ENCODE peak calls at places on chromosomes 6 and 20, in ten cellular contexts. One of them, this sample, is unnamed.
A peak's percentile ranks its signal among the peaks of the same experiment; 100 is the strongest.

GRCh38 chr6:166618866-166619761 is 7.9 kb downstream of the RPS6KA2 start:
- DNase-seq in stimulated activated naive CD8-positive, alpha-beta T cell treated with anti-CD3 and anti-CD28 coated beads, Interleukin-15, Interleukin-2, amounts not matched to agents 100 U/mL and 50 U/mL, for 24 hours: no peak
- DNase-seq in fibroblast of pulmonary artery: peak; percentile 58
- DNase-seq in NCI-H1436: no peak
- DNase-seq in Right ventricle myocardium superior: no peak
- DNase-seq in NCI-H460: no peak
- DNase-seq in HS-27A: no peak
- DNase-seq in HS-5: no peak
- DNase-seq in thoracic aorta: no peak
- DNase-seq in dorsolateral prefrontal cortex: no peak
- DNase-seq in this sample: no peak

GRCh38 chr20:52722926-52723325 is 249.2 kb upstream of the TSHZ2 start:
- DNase-seq in stimulated activated naive CD8-positive, alpha-beta T cell treated with anti-CD3 and anti-CD28 coated beads, Interleukin-15, Interleukin-2, amounts not matched to agents 100 U/mL and 50 U/mL, for 24 hours: no peak
- DNase-seq in fibroblast of pulmonary artery: no peak
- DNase-seq in NCI-H1436: no peak
- DNase-seq in Right ventricle myocardium superior: no peak
- DNase-seq in NCI-H460: no peak
- DNase-seq in HS-27A: no peak
- DNase-seq in HS-5: no peak
- DNase-seq in thoracic aorta: no peak
- DNase-seq in dorsolateral prefrontal cortex: no peak
- DNase-seq in this sample: no peak

GRCh38 chr6:169097336-169098052 is 156.2 kb downstream of the THBS2 start:
- DNase-seq in stimulated activated naive CD8-positive, alpha-beta T cell treated with anti-CD3 and anti-CD28 coated beads, Interleukin-15, Interleukin-2, amounts not matched to agents 100 U/mL and 50 U/mL, for 24 hours: no peak
- DNase-seq in fibroblast of pulmonary artery: peak; percentile 97
- DNase-seq in NCI-H1436: no peak
- DNase-seq in Right ventricle myocardium superior: no peak
- DNase-seq in NCI-H460: no peak
- DNase-seq in HS-27A: peak; percentile 92
- DNase-seq in HS-5: peak; percentile 55
- DNase-seq in thoracic aorta: no peak
- DNase-seq in dorsolateral prefrontal cortex: no peak
- DNase-seq in this sample: peak; percentile 96

GRCh38 chr6:132929141-132929540 is 114.8 kb downstream of the RPS12 start:
- DNase-seq in stimulated activated naive CD8-positive, alpha-beta T cell treated with anti-CD3 and anti-CD28 coated beads, Interleukin-15, Interleukin-2, amounts not matched to agents 100 U/mL and 50 U/mL, for 24 hours: no peak
- DNase-seq in fibroblast of pulmonary artery: no peak
- DNase-seq in NCI-H1436: no peak
- DNase-seq in Right ventricle myocardium superior: no peak
- DNase-seq in NCI-H460: no peak
- DNase-seq in HS-27A: no peak
- DNase-seq in HS-5: no peak
- DNase-seq in thoracic aorta: no peak
- DNase-seq in dorsolateral prefrontal cortex: no peak
- DNase-seq in this sample: peak; percentile 14

GRCh38 chr6:119598883-119599282 is 249.3 kb upstream of the MAN1A1 start:
- DNase-seq in stimulated activated naive CD8-positive, alpha-beta T cell treated with anti-CD3 and anti-CD28 coated beads, Interleukin-15, Interleukin-2, amounts not matched to agents 100 U/mL and 50 U/mL, for 24 hours: no peak
- DNase-seq in fibroblast of pulmonary artery: no peak
- DNase-seq in NCI-H1436: no peak
- DNase-seq in Right ventricle myocardium superior: no peak
- DNase-seq in NCI-H460: no peak
- DNase-seq in HS-27A: no peak
- DNase-seq in HS-5: no peak
- DNase-seq in thoracic aorta: no peak
- DNase-seq in dorsolateral prefrontal cortex: no peak
- DNase-seq in this sample: no peak

GRCh38 chr20:45944151-45944964 is 9.9 kb downstream of the PCIF1 start:
- DNase-seq in stimulated activated naive CD8-positive, alpha-beta T cell treated with anti-CD3 and anti-CD28 coated beads, Interleukin-15, Interleukin-2, amounts not matched to agents 100 U/mL and 50 U/mL, for 24 hours: no peak
- DNase-seq in fibroblast of pulmonary artery: no peak
- DNase-seq in NCI-H1436: no peak
- DNase-seq in Right ventricle myocardium superior: no peak
- DNase-seq in NCI-H460: peak; percentile 51
- DNase-seq in HS-27A: no peak
- DNase-seq in HS-5: no peak
- DNase-seq in thoracic aorta: no peak
- DNase-seq in dorsolateral prefrontal cortex: no peak
- DNase-seq in this sample: no peak

GRCh38 chr6:35425284-35425683 is 26.9 kb upstream of the FANCE start:
- DNase-seq in stimulated activated naive CD8-positive, alpha-beta T cell treated with anti-CD3 and anti-CD28 coated beads, Interleukin-15, Interleukin-2, amounts not matched to agents 100 U/mL and 50 U/mL, for 24 hours: no peak
- DNase-seq in fibroblast of pulmonary artery: peak; percentile 92
- DNase-seq in NCI-H1436: no peak
- DNase-seq in Right ventricle myocardium superior: no peak
- DNase-seq in NCI-H460: no peak
- DNase-seq in HS-27A: peak; percentile 90
- DNase-seq in HS-5: peak; percentile 86
- DNase-seq in thoracic aorta: no peak
- DNase-seq in dorsolateral prefrontal cortex: no peak
- DNase-seq in this sample: no peak

GRCh38 chr6:53815381-53816119 is 20.7 kb downstream of the LRRC1 start:
- DNase-seq in stimulated activated naive CD8-positive, alpha-beta T cell treated with anti-CD3 and anti-CD28 coated beads, Interleukin-15, Interleukin-2, amounts not matched to agents 100 U/mL and 50 U/mL, for 24 hours: no peak
- DNase-seq in fibroblast of pulmonary artery: no peak
- DNase-seq in NCI-H1436: no peak
- DNase-seq in Right ventricle myocardium superior: no peak
- DNase-seq in NCI-H460: no peak
- DNase-seq in HS-27A: no peak
- DNase-seq in HS-5: no peak
- DNase-seq in thoracic aorta: no peak
- DNase-seq in dorsolateral prefrontal cortex: no peak
- DNase-seq in this sample: no peak

GRCh38 chr20:33112547-33113386 is 33.3 kb downstream of the BPIFB4 start:
- DNase-seq in stimulated activated naive CD8-positive, alpha-beta T cell treated with anti-CD3 and anti-CD28 coated beads, Interleukin-15, Interleukin-2, amounts not matched to agents 100 U/mL and 50 U/mL, for 24 hours: no peak
- DNase-seq in fibroblast of pulmonary artery: no peak
- DNase-seq in NCI-H1436: no peak
- DNase-seq in Right ventricle myocardium superior: no peak
- DNase-seq in NCI-H460: no peak
- DNase-seq in HS-27A: no peak
- DNase-seq in HS-5: no peak
- DNase-seq in thoracic aorta: no peak
- DNase-seq in dorsolateral prefrontal cortex: no peak
- DNase-seq in this sample: no peak

GRCh38 chr6:159042003-159042823 is 2.6 kb downstream of the TAGAP start:
- DNase-seq in stimulated activated naive CD8-positive, alpha-beta T cell treated with anti-CD3 and anti-CD28 coated beads, Interleukin-15, Interleukin-2, amounts not matched to agents 100 U/mL and 50 U/mL, for 24 hours: peak; percentile 71
- DNase-seq in fibroblast of pulmonary artery: peak; percentile 66
- DNase-seq in NCI-H1436: peak; percentile 74
- DNase-seq in Right ventricle myocardium superior: peak; percentile 49
- DNase-seq in NCI-H460: peak; percentile 36
- DNase-seq in HS-27A: peak; percentile 17
- DNase-seq in HS-5: no peak
- DNase-seq in thoracic aorta: no peak
- DNase-seq in dorsolateral prefrontal cortex: peak; percentile 35
- DNase-seq in this sample: peak; percentile 77

GRCh38 chr6:40558102-40558501 is 29.1 kb downstream of the LRFN2 start:
- DNase-seq in stimulated activated naive CD8-positive, alpha-beta T cell treated with anti-CD3 and anti-CD28 coated beads, Interleukin-15, Interleukin-2, amounts not matched to agents 100 U/mL and 50 U/mL, for 24 hours: no peak
- DNase-seq in fibroblast of pulmonary artery: no peak
- DNase-seq in NCI-H1436: no peak
- DNase-seq in Right ventricle myocardium superior: no peak
- DNase-seq in NCI-H460: no peak
- DNase-seq in HS-27A: no peak
- DNase-seq in HS-5: no peak
- DNase-seq in thoracic aorta: no peak
- DNase-seq in dorsolateral prefrontal cortex: no peak
- DNase-seq in this sample: no peak

GRCh38 chr6:116210750-116211425 is 43.0 kb downstream of the TSPYL4 start:
- DNase-seq in stimulated activated naive CD8-positive, alpha-beta T cell treated with anti-CD3 and anti-CD28 coated beads, Interleukin-15, Interleukin-2, amounts not matched to agents 100 U/mL and 50 U/mL, for 24 hours: no peak
- DNase-seq in fibroblast of pulmonary artery: peak; percentile 65
- DNase-seq in NCI-H1436: no peak
- DNase-seq in Right ventricle myocardium superior: peak; percentile 71
- DNase-seq in NCI-H460: no peak
- DNase-seq in HS-27A: no peak
- DNase-seq in HS-5: no peak
- DNase-seq in thoracic aorta: no peak
- DNase-seq in dorsolateral prefrontal cortex: peak; percentile 33
- DNase-seq in this sample: peak; percentile 5

GRCh38 chr6:36514554-36515456 is 32.5 kb downstream of the STK38 start:
- DNase-seq in stimulated activated naive CD8-positive, alpha-beta T cell treated with anti-CD3 and anti-CD28 coated beads, Interleukin-15, Interleukin-2, amounts not matched to agents 100 U/mL and 50 U/mL, for 24 hours: no peak
- DNase-seq in fibroblast of pulmonary artery: no peak
- DNase-seq in NCI-H1436: no peak
- DNase-seq in Right ventricle myocardium superior: no peak
- DNase-seq in NCI-H460: no peak
- DNase-seq in HS-27A: no peak
- DNase-seq in HS-5: no peak
- DNase-seq in thoracic aorta: no peak
- DNase-seq in dorsolateral prefrontal cortex: no peak
- DNase-seq in this sample: no peak

GRCh38 chr20:58131581-58132142 is 96.8 kb downstream of the ANKRD60 start:
- DNase-seq in stimulated activated naive CD8-positive, alpha-beta T cell treated with anti-CD3 and anti-CD28 coated beads, Interleukin-15, Interleukin-2, amounts not matched to agents 100 U/mL and 50 U/mL, for 24 hours: no peak
- DNase-seq in fibroblast of pulmonary artery: peak; percentile 44
- DNase-seq in NCI-H1436: peak; percentile 24
- DNase-seq in Right ventricle myocardium superior: no peak
- DNase-seq in NCI-H460: no peak
- DNase-seq in HS-27A: peak; percentile 71
- DNase-seq in HS-5: peak; percentile 74
- DNase-seq in thoracic aorta: no peak
- DNase-seq in dorsolateral prefrontal cortex: no peak
- DNase-seq in this sample: peak; percentile 94

GRCh38 chr20:63101781-63102719 is 95.3 kb upstream of the BHLHE23 start:
- DNase-seq in stimulated activated naive CD8-positive, alpha-beta T cell treated with anti-CD3 and anti-CD28 coated beads, Interleukin-15, Interleukin-2, amounts not matched to agents 100 U/mL and 50 U/mL, for 24 hours: peak; percentile 67
- DNase-seq in fibroblast of pulmonary artery: peak; percentile 55
- DNase-seq in NCI-H1436: no peak
- DNase-seq in Right ventricle myocardium superior: peak; percentile 55
- DNase-seq in NCI-H460: no peak
- DNase-seq in HS-27A: no peak
- DNase-seq in HS-5: peak; percentile 58
- DNase-seq in thoracic aorta: no peak
- DNase-seq in dorsolateral prefrontal cortex: peak; percentile 42
- DNase-seq in this sample: peak; percentile 52

GRCh38 chr6:169933839-169934698 is 182.6 kb downstream of the ERMARD start:
- DNase-seq in stimulated activated naive CD8-positive, alpha-beta T cell treated with anti-CD3 and anti-CD28 coated beads, Interleukin-15, Interleukin-2, amounts not matched to agents 100 U/mL and 50 U/mL, for 24 hours: no peak
- DNase-seq in fibroblast of pulmonary artery: peak; percentile 26
- DNase-seq in NCI-H1436: no peak
- DNase-seq in Right ventricle myocardium superior: peak; percentile 81
- DNase-seq in NCI-H460: no peak
- DNase-seq in HS-27A: no peak
- DNase-seq in HS-5: no peak
- DNase-seq in thoracic aorta: no peak
- DNase-seq in dorsolateral prefrontal cortex: no peak
- DNase-seq in this sample: no peak

GRCh38 chr6:34656378-34657036 is 40.1 kb downstream of the ILRUN start:
- DNase-seq in stimulated activated naive CD8-positive, alpha-beta T cell treated with anti-CD3 and anti-CD28 coated beads, Interleukin-15, Interleukin-2, amounts not matched to agents 100 U/mL and 50 U/mL, for 24 hours: peak; percentile 30
- DNase-seq in fibroblast of pulmonary artery: peak; percentile 60
- DNase-seq in NCI-H1436: peak; percentile 73
- DNase-seq in Right ventricle myocardium superior: no peak
- DNase-seq in NCI-H460: no peak
- DNase-seq in HS-27A: no peak
- DNase-seq in HS-5: no peak
- DNase-seq in thoracic aorta: no peak
- DNase-seq in dorsolateral prefrontal cortex: no peak
- DNase-seq in this sample: no peak

GRCh38 chr6:152273638-152274037 is 363.5 kb downstream of the SYNE1 start:
- DNase-seq in stimulated activated naive CD8-positive, alpha-beta T cell treated with anti-CD3 and anti-CD28 coated beads, Interleukin-15, Interleukin-2, amounts not matched to agents 100 U/mL and 50 U/mL, for 24 hours: no peak
- DNase-seq in fibroblast of pulmonary artery: no peak
- DNase-seq in NCI-H1436: no peak
- DNase-seq in Right ventricle myocardium superior: peak; percentile 56
- DNase-seq in NCI-H460: no peak
- DNase-seq in HS-27A: no peak
- DNase-seq in HS-5: no peak
- DNase-seq in thoracic aorta: no peak
- DNase-seq in dorsolateral prefrontal cortex: no peak
- DNase-seq in this sample: peak; percentile 41

GRCh38 chr6:119102901-119103300 is 24.4 kb upstream of the FAM184A start:
- DNase-seq in stimulated activated naive CD8-positive, alpha-beta T cell treated with anti-CD3 and anti-CD28 coated beads, Interleukin-15, Interleukin-2, amounts not matched to agents 100 U/mL and 50 U/mL, for 24 hours: no peak
- DNase-seq in fibroblast of pulmonary artery: no peak
- DNase-seq in NCI-H1436: no peak
- DNase-seq in Right ventricle myocardium superior: no peak
- DNase-seq in NCI-H460: no peak
- DNase-seq in HS-27A: no peak
- DNase-seq in HS-5: no peak
- DNase-seq in thoracic aorta: no peak
- DNase-seq in dorsolateral prefrontal cortex: no peak
- DNase-seq in this sample: no peak

GRCh38 chr6:149457316-149457884 is 27.4 kb downstream of the ZC3H12D start:
- DNase-seq in stimulated activated naive CD8-positive, alpha-beta T cell treated with anti-CD3 and anti-CD28 coated beads, Interleukin-15, Interleukin-2, amounts not matched to agents 100 U/mL and 50 U/mL, for 24 hours: no peak
- DNase-seq in fibroblast of pulmonary artery: no peak
- DNase-seq in NCI-H1436: no peak
- DNase-seq in Right ventricle myocardium superior: no peak
- DNase-seq in NCI-H460: no peak
- DNase-seq in HS-27A: no peak
- DNase-seq in HS-5: no peak
- DNase-seq in thoracic aorta: no peak
- DNase-seq in dorsolateral prefrontal cortex: no peak
- DNase-seq in this sample: no peak

GRCh38 chr6:39568896-39569295 is 156.3 kb downstream of the KIF6 start:
- DNase-seq in stimulated activated naive CD8-positive, alpha-beta T cell treated with anti-CD3 and anti-CD28 coated beads, Interleukin-15, Interleukin-2, amounts not matched to agents 100 U/mL and 50 U/mL, for 24 hours: no peak
- DNase-seq in fibroblast of pulmonary artery: peak; percentile 24
- DNase-seq in NCI-H1436: no peak
- DNase-seq in Right ventricle myocardium superior: no peak
- DNase-seq in NCI-H460: no peak
- DNase-seq in HS-27A: no peak
- DNase-seq in HS-5: peak; percentile 16
- DNase-seq in thoracic aorta: no peak
- DNase-seq in dorsolateral prefrontal cortex: no peak
- DNase-seq in this sample: no peak

GRCh38 chr20:23399568-23400241 is 21.6 kb downstream of the NAPB start:
- DNase-seq in stimulated activated naive CD8-positive, alpha-beta T cell treated with anti-CD3 and anti-CD28 coated beads, Interleukin-15, Interleukin-2, amounts not matched to agents 100 U/mL and 50 U/mL, for 24 hours: no peak
- DNase-seq in fibroblast of pulmonary artery: peak; percentile 45
- DNase-seq in NCI-H1436: no peak
- DNase-seq in Right ventricle myocardium superior: no peak
- DNase-seq in NCI-H460: no peak
- DNase-seq in HS-27A: no peak
- DNase-seq in HS-5: peak; percentile 30
- DNase-seq in thoracic aorta: no peak
- DNase-seq in dorsolateral prefrontal cortex: no peak
- DNase-seq in this sample: no peak

GRCh38 chr20:61758556-61759200 is 307.0 kb downstream of the TAF4 start:
- DNase-seq in stimulated activated naive CD8-positive, alpha-beta T cell treated with anti-CD3 and anti-CD28 coated beads, Interleukin-15, Interleukin-2, amounts not matched to agents 100 U/mL and 50 U/mL, for 24 hours: no peak
- DNase-seq in fibroblast of pulmonary artery: no peak
- DNase-seq in NCI-H1436: no peak
- DNase-seq in Right ventricle myocardium superior: no peak
- DNase-seq in NCI-H460: no peak
- DNase-seq in HS-27A: no peak
- DNase-seq in HS-5: no peak
- DNase-seq in thoracic aorta: no peak
- DNase-seq in dorsolateral prefrontal cortex: no peak
- DNase-seq in this sample: no peak

GRCh38 chr6:33296797-33297405 is 1.8 kb downstream of the RGL2 start:
- DNase-seq in stimulated activated naive CD8-positive, alpha-beta T cell treated with anti-CD3 and anti-CD28 coated beads, Interleukin-15, Interleukin-2, amounts not matched to agents 100 U/mL and 50 U/mL, for 24 hours: no peak
- DNase-seq in fibroblast of pulmonary artery: no peak
- DNase-seq in NCI-H1436: no peak
- DNase-seq in Right ventricle myocardium superior: no peak
- DNase-seq in NCI-H460: no peak
- DNase-seq in HS-27A: no peak
- DNase-seq in HS-5: no peak
- DNase-seq in thoracic aorta: no peak
- DNase-seq in dorsolateral prefrontal cortex: no peak
- DNase-seq in this sample: no peak

GRCh38 chr6:7335519-7335918 is 22.5 kb upstream of the SSR1 start:
- DNase-seq in stimulated activated naive CD8-positive, alpha-beta T cell treated with anti-CD3 and anti-CD28 coated beads, Interleukin-15, Interleukin-2, amounts not matched to agents 100 U/mL and 50 U/mL, for 24 hours: no peak
- DNase-seq in fibroblast of pulmonary artery: no peak
- DNase-seq in NCI-H1436: no peak
- DNase-seq in Right ventricle myocardium superior: no peak
- DNase-seq in NCI-H460: no peak
- DNase-seq in HS-27A: no peak
- DNase-seq in HS-5: no peak
- DNase-seq in thoracic aorta: no peak
- DNase-seq in dorsolateral prefrontal cortex: no peak
- DNase-seq in this sample: no peak

GRCh38 chr6:14077193-14077853 is 40.2 kb upstream of the CD83 start:
- DNase-seq in stimulated activated naive CD8-positive, alpha-beta T cell treated with anti-CD3 and anti-CD28 coated beads, Interleukin-15, Interleukin-2, amounts not matched to agents 100 U/mL and 50 U/mL, for 24 hours: no peak
- DNase-seq in fibroblast of pulmonary artery: no peak
- DNase-seq in NCI-H1436: no peak
- DNase-seq in Right ventricle myocardium superior: no peak
- DNase-seq in NCI-H460: no peak
- DNase-seq in HS-27A: no peak
- DNase-seq in HS-5: no peak
- DNase-seq in thoracic aorta: no peak
- DNase-seq in dorsolateral prefrontal cortex: no peak
- DNase-seq in this sample: no peak

GRCh38 chr6:26375270-26375669 is 7.6 kb upstream of the BTN2A2 start:
- DNase-seq in stimulated activated naive CD8-positive, alpha-beta T cell treated with anti-CD3 and anti-CD28 coated beads, Interleukin-15, Interleukin-2, amounts not matched to agents 100 U/mL and 50 U/mL, for 24 hours: no peak
- DNase-seq in fibroblast of pulmonary artery: no peak
- DNase-seq in NCI-H1436: no peak
- DNase-seq in Right ventricle myocardium superior: no peak
- DNase-seq in NCI-H460: no peak
- DNase-seq in HS-27A: no peak
- DNase-seq in HS-5: no peak
- DNase-seq in thoracic aorta: no peak
- DNase-seq in dorsolateral prefrontal cortex: no peak
- DNase-seq in this sample: no peak

GRCh38 chr6:70520575-70520974 is 46.2 kb upstream of the SDHAF4 start:
- DNase-seq in stimulated activated naive CD8-positive, alpha-beta T cell treated with anti-CD3 and anti-CD28 coated beads, Interleukin-15, Interleukin-2, amounts not matched to agents 100 U/mL and 50 U/mL, for 24 hours: no peak
- DNase-seq in fibroblast of pulmonary artery: peak; percentile 36
- DNase-seq in NCI-H1436: no peak
- DNase-seq in Right ventricle myocardium superior: no peak
- DNase-seq in NCI-H460: no peak
- DNase-seq in HS-27A: no peak
- DNase-seq in HS-5: peak; percentile 3
- DNase-seq in thoracic aorta: no peak
- DNase-seq in dorsolateral prefrontal cortex: no peak
- DNase-seq in this sample: peak; percentile 10

This sample was measured in SK-MEL-5.